ENCODE peak calls at places on chromosome 3, in five cellular contexts. Q is K562, V is HepG2, K is H1, J is GM12878. F is an unnamed sample.

GRCh38 chr3:148880681-148881080 is 15.6 kb downstream of the CPA3 start:
- DNase-seq in J (no peak), V (peak), Q (peak), K (no peak), F (peak)

GRCh38 chr3:61562042-61562809 is 855 bp downstream of the PTPRG start:
- DNase-seq in V (no peak), Q (no peak), J (no peak), K (no peak), F (peak)

GRCh38 chr3:55402886-55403605 is 84.1 kb downstream of the WNT5A start:
- DNase-seq in J (no peak), V (peak), Q (no peak), K (no peak), F (no peak)

GRCh38 chr3:23356169-23356568 is 153.0 kb downstream of the UBE2E2 start:
- DNase-seq in K (no peak), Q (no peak), J (no peak), V (no peak), F (no peak)

GRCh38 chr3:18429021-18429745 is 4.0 kb upstream of the SATB1 start:
- DNase-seq in K (no peak), J (no peak), Q (no peak), V (no peak), F (no peak)

GRCh38 chr3:40211579-40211978 is 97.9 kb upstream of the EIF1B start:
- DNase-seq in V (no peak), K (no peak), J (no peak), Q (no peak), F (no peak)

GRCh38 chr3:32423956-32424558 is 32.4 kb downstream of the CMTM7 start:
- DNase-seq in V (no peak), J (no peak), Q (no peak), K (peak), F (no peak)

GRCh38 chr3:105162448-105162847 is 204.3 kb upstream of the ALCAM start:
- DNase-seq in Q (no peak), K (no peak), J (no peak), V (no peak), F (no peak)

GRCh38 chr3:17009831-17010230 is 125.1 kb downstream of the PLCL2 start:
- DNase-seq in K (no peak), V (no peak), J (no peak), Q (no peak), F (no peak)

GRCh38 chr3:138412821-138413531 is 21.4 kb upstream of the ESYT3 start:
- DNase-seq in Q (no peak), J (no peak), K (no peak), V (no peak), F (no peak)

GRCh38 chr3:57142335-57142734 is 22.8 kb downstream of the IL17RD start:
- DNase-seq in K (no peak), J (no peak), V (no peak), Q (no peak), F (no peak)

GRCh38 chr3:190601597-190601996 is 87.7 kb downstream of the IL1RAP start:
- DNase-seq in V (no peak), K (no peak), J (no peak), Q (no peak), F (no peak)

GRCh38 chr3:107028626-107029025 is 348.6 kb upstream of the CCDC54 start:
- DNase-seq in K (no peak), V (no peak), Q (no peak), J (no peak), F (no peak)

GRCh38 chr3:140007946-140008692 is 73.1 kb downstream of the CLSTN2 start:
- DNase-seq in J (no peak), V (no peak), K (no peak), Q (no peak), F (no peak)

GRCh38 chr3:159039286-159039685 is 237.4 kb downstream of the MFSD1 start:
- DNase-seq in K (no peak), J (no peak), V (no peak), Q (no peak), F (no peak)

GRCh38 chr3:159045279-159045678 is 243.4 kb downstream of the MFSD1 start:
- DNase-seq in Q (no peak), K (no peak), V (no peak), J (no peak), F (no peak)
- TF ChIP-seq KDM1A in Q (no peak), K (no peak), V (no peak), J (no peak), F (no peak)

GRCh38 chr3:100395674-100396073 is 5.2 kb downstream of the TOMM70 start:
- DNase-seq in K (no peak), J (no peak), V (no peak), Q (no peak), F (no peak)
- TF ChIP-seq KDM1A in K (no peak), J (no peak), V (no peak), Q (no peak), F (no peak)

GRCh38 chr3:108208831-108209230 is 13.4 kb downstream of the IFT57 start:
- DNase-seq in K (no peak), J (peak), Q (no peak), V (no peak), F (no peak)
- TF ChIP-seq KDM1A in K (no peak), J (no peak), Q (no peak), V (no peak), F (no peak)

GRCh38 chr3:183551930-183552329 is 3.6 kb downstream of the KLHL6 start:
- DNase-seq in J (no peak), K (no peak), Q (no peak), V (no peak), F (no peak)
- TF ChIP-seq KDM1A in J (no peak), K (no peak), Q (no peak), V (no peak), F (no peak)